ENCODE peak calls at places on chromosomes 4 and X, in ten cellular contexts. U is brain microvascular endothelial cell; F is amygdala; A is foreskin melanocyte; D is left colon; N is amniotic stem cell; L is activated CD8-positive, alpha-beta T cell treated with anti-CD3 and anti-CD28 coated beads for 36 hours; T is upper lobe of right lung; H is gastrocnemius medialis; M is left ventricle myocardium superior. J is an unnamed sample.

GRCh38 chr4:185820119-185821028 is 8.4 kb upstream of the SORBS2 start:
- DNase-seq in N (no peak), D (no peak), H (no peak), M (peak; percentile 48), U (no peak), F (no peak), A (no peak), L (no peak), T (no peak), J (no peak)

GRCh38 chrX:11193035-11193469 is 81.9 kb downstream of the HCCS start:
- DNase-seq in L (no peak), H (no peak), N (no peak), U (no peak), M (no peak), T (no peak), D (no peak), F (no peak), A (peak; percentile 30), J (no peak)

GRCh38 chr4:137125011-137125410 is 407.3 kb downstream of the PCDH18 start:
- DNase-seq in L (no peak), H (no peak), A (no peak), U (peak; percentile 64), F (no peak), N (peak; percentile 30), D (no peak), T (no peak), M (no peak), J (peak; percentile 3)

GRCh38 chr4:186693159-186693815 is 30.4 kb downstream of the FAT1 start:
- DNase-seq in N (peak; percentile 36), T (peak; percentile 78), M (peak; percentile 63), H (peak; percentile 11), A (peak; percentile 48), D (peak; percentile 66), U (peak; percentile 77), L (no peak), F (no peak), J (peak; percentile 82)

GRCh38 chr4:174136013-174136412 is 147.5 kb downstream of the FBXO8 start:
- DNase-seq in L (no peak), T (no peak), H (no peak), M (no peak), A (no peak), F (no peak), N (no peak), D (no peak), U (no peak), J (no peak)

GRCh38 chrX:130636277-130636676 is 234.5 kb downstream of the RBMX2 start:
- DNase-seq in U (no peak), L (no peak), M (no peak), T (no peak), N (no peak), F (no peak), H (no peak), A (no peak), D (no peak), J (no peak)

GRCh38 chrX:139949703-139950102 is 15.6 kb downstream of the CXorf66 start:
- DNase-seq in H (no peak), M (no peak), D (no peak), A (no peak), U (no peak), N (no peak), F (no peak), T (no peak), L (no peak), J (no peak)

GRCh38 chrX:46260502-46260901 is 284.7 kb downstream of the ZNF674 start:
- DNase-seq in F (no peak), U (no peak), D (no peak), A (no peak), M (no peak), H (no peak), L (no peak), N (no peak), T (no peak), J (no peak)

GRCh38 chr4:41041541-41041940 is 172.8 kb downstream of the APBB2 start:
- DNase-seq in L (no peak), F (no peak), M (no peak), D (no peak), H (no peak), A (no peak), U (no peak), T (no peak), N (no peak), J (no peak)

GRCh38 chrX:10496345-10496965 is 123.9 kb downstream of the MID1 start:
- DNase-seq in T (no peak), D (no peak), N (peak; percentile 4), M (no peak), U (peak; percentile 86), A (peak; percentile 76), F (no peak), H (no peak), L (no peak), J (peak; percentile 20)

GRCh38 chr4:107349266-107349665 is 313.2 kb upstream of the DKK2 start:
- DNase-seq in L (no peak), H (no peak), D (no peak), F (no peak), N (no peak), A (peak; percentile 72), M (no peak), T (no peak), U (peak; percentile 88), J (peak; percentile 68)

GRCh38 chr4:180926277-180926676 is 1316.9 kb upstream of the TENM3 start:
- DNase-seq in T (no peak), F (no peak), A (no peak), D (no peak), N (no peak), L (no peak), M (no peak), H (no peak), U (no peak), J (no peak)

GRCh38 chr4:109315818-109316217 is 13.4 kb upstream of the COL25A1 start:
- DNase-seq in M (no peak), N (no peak), T (no peak), D (no peak), A (no peak), H (no peak), U (no peak), L (no peak), F (no peak), J (no peak)

GRCh38 chr4:136818811-136819210 is 713.5 kb downstream of the PCDH18 start:
- DNase-seq in D (no peak), T (no peak), L (no peak), F (no peak), U (peak; percentile 34), N (peak; percentile 3), A (no peak), H (no peak), M (no peak), J (no peak)

GRCh38 chr4:140865253-140865652 is 109.1 kb upstream of the TBC1D9 start:
- DNase-seq in T (no peak), U (no peak), D (no peak), A (no peak), H (no peak), L (no peak), M (no peak), N (no peak), F (no peak), J (no peak)

GRCh38 chr4:153023692-153024394 is 87.7 kb downstream of the FHDC1 start:
- DNase-seq in U (no peak), N (no peak), F (no peak), L (no peak), D (peak; percentile 31), A (no peak), H (no peak), M (no peak), T (no peak), J (no peak)

GRCh38 chrX:136768469-136769084 is 12.2 kb downstream of the ARHGEF6 start:
- DNase-seq in T (no peak), L (peak; percentile 76), H (peak; percentile 67), M (peak; percentile 38), F (no peak), N (peak; percentile 19), D (peak; percentile 26), U (peak; percentile 89), A (no peak), J (no peak)

GRCh38 chr4:8548731-8549351 is 31.4 kb upstream of the GPR78 start:
- DNase-seq in L (no peak), M (no peak), T (peak; percentile 62), D (no peak), U (no peak), A (no peak), N (no peak), H (no peak), F (no peak), J (no peak)